ENCODE peak calls at places on chromosomes 6 and 20, in five cellular contexts. H is kidney, B is NCI-H748 treated with DMSO at 0.1 percent for 48 hours, N is glomerular endothelial cell, I is brain microvascular endothelial cell. L is an unnamed sample.

GRCh38 chr20:54650201-54650722 is 174.9 kb downstream of the DOK5 start:
- DNase-seq in I (no peak), B (no peak), H (no peak), N (no peak), L (no peak)

GRCh38 chr6:89951574-89952360 is 57.5 kb downstream of the GJA10 start:
- DNase-seq in N (no peak), H (no peak), I (peak; percentile 45), B (peak; percentile 49), L (no peak)

GRCh38 chr6:83707829-83708545 is 914 bp downstream of the SNAP91 start:
- DNase-seq in I (no peak), H (peak; percentile 64), N (no peak), B (no peak), L (no peak)

GRCh38 chr20:35856866-35857265 is 85.1 kb downstream of the PHF20 start:
- DNase-seq in B (no peak), I (no peak), N (no peak), H (no peak), L (no peak)

GRCh38 chr6:84137989-84138575 is 89.4 kb downstream of the CEP162 start:
- DNase-seq in N (peak; percentile 37), B (no peak), H (no peak), I (peak; percentile 30), L (no peak)

GRCh38 chr6:32982084-32982701 is 13.8 kb downstream of the BRD2 start:
- DNase-seq in H (no peak), N (no peak), I (no peak), B (peak; percentile 49), L (no peak)

GRCh38 chr6:151108548-151108947 is 131.2 kb upstream of the AKAP12 start:
- DNase-seq in H (no peak), I (no peak), B (no peak), N (no peak), L (no peak)

GRCh38 chr20:57697540-57697939 is 12.3 kb downstream of the PMEPA1 start:
- DNase-seq in H (no peak), N (no peak), I (no peak), B (no peak), L (no peak)

GRCh38 chr6:128743974-128744765 is 138.8 kb upstream of the LAMA2 start:
- DNase-seq in H (no peak), N (no peak), I (no peak), B (no peak), L (no peak)

GRCh38 chr6:40582892-40583291 is 4.3 kb downstream of the LRFN2 start:
- DNase-seq in N (no peak), I (no peak), B (no peak), H (no peak), L (no peak)

GRCh38 chr20:826695-827323 is 6.7 kb upstream of the FAM110A start:
- DNase-seq in I (no peak), B (no peak), H (no peak), N (no peak), L (no peak)

GRCh38 chr6:151069641-151070040 is 170.1 kb upstream of the AKAP12 start:
- DNase-seq in H (no peak), N (no peak), I (no peak), B (no peak), L (no peak)

GRCh38 chr6:45548657-45549515 is 171.2 kb upstream of the SUPT3H start:
- DNase-seq in H (no peak), I (no peak), N (no peak), B (no peak), L (no peak)

GRCh38 chr6:138331984-138332383 is 45.7 kb upstream of the SMIM28 start:
- DNase-seq in H (no peak), I (no peak), N (no peak), B (no peak), L (no peak)

GRCh38 chr20:10893331-10893730 is 219.5 kb upstream of the JAG1 start:
- DNase-seq in N (no peak), H (no peak), B (no peak), I (no peak), L (no peak)

L was measured in HFFc6.